ENCODE peak calls at places on chromosomes 12 and 14, in nine cellular contexts. U is fibroblast of mammary gland, A is nephron progenitor cell, R is endothelial cell, W is lower lobe of right lung, M is AG09319, Z is IMR-90, S is bronchial epithelial cell, E is stomach. L is an unnamed sample.

GRCh38 chr14:64761441-64762043 is 57.3 kb downstream of the PLEKHG3 start:
- DNase-seq in U (peak; percentile 31), S (no peak), R (no peak), A (no peak), M (no peak), E (no peak), Z (peak; percentile 49), W (peak; percentile 35), L (no peak)

GRCh38 chr12:82765971-82766705 is 79.4 kb downstream of the TMTC2 start:
- DNase-seq in W (no peak), Z (no peak), R (no peak), M (no peak), U (no peak), E (no peak), S (no peak), A (no peak), L (no peak)

GRCh38 chr12:13390381-13390856 is 193.9 kb downstream of the EMP1 start:
- DNase-seq in W (peak; percentile 91), E (peak; percentile 98), M (peak; percentile 65), U (peak; percentile 83), Z (peak; percentile 1), A (no peak), R (no peak), S (peak; percentile 91), L (no peak)

GRCh38 chr12:39905152-39905551 is 200.7 kb downstream of the SLC2A13 start:
- DNase-seq in M (peak; percentile 47), A (no peak), E (no peak), Z (peak; percentile 22), R (no peak), S (no peak), U (peak; percentile 86), W (no peak), L (no peak)

GRCh38 chr12:51887476-51888315 is at the start of gene ANKRD33:
- DNase-seq in M (no peak), Z (no peak), A (peak; percentile 82), W (no peak), S (peak; percentile 9), E (peak; percentile 54), U (peak; percentile 40), R (peak; percentile 69), L (no peak)

GRCh38 chr12:94575645-94576393 is 74.5 kb downstream of the TMCC3 start:
- DNase-seq in Z (no peak), M (no peak), S (no peak), U (no peak), E (no peak), W (no peak), A (no peak), R (no peak), L (no peak)

GRCh38 chr12:118064608-118065007 is 3.6 kb upstream of the WSB2 start:
- DNase-seq in W (no peak), A (no peak), S (no peak), E (no peak), U (no peak), M (no peak), R (peak; percentile 27), Z (no peak), L (no peak)

GRCh38 chr12:114916531-114916930 is 232.6 kb upstream of the TBX3 start:
- DNase-seq in M (no peak), Z (no peak), E (no peak), U (peak; percentile 71), A (no peak), S (no peak), W (no peak), R (no peak), L (no peak)

GRCh38 chr12:69897744-69898143 is 72.7 kb downstream of the MYRFL start:
- DNase-seq in R (no peak), A (no peak), Z (peak; percentile 88), U (peak; percentile 91), W (no peak), E (no peak), M (peak; percentile 49), S (peak; percentile 77), L (no peak)

GRCh38 chr14:55389330-55389729 is 22.3 kb downstream of the ATG14 start:
- DNase-seq in E (no peak), W (no peak), M (peak; percentile 19), S (no peak), Z (peak; percentile 94), A (no peak), U (peak; percentile 86), R (no peak), L (no peak)

GRCh38 chr14:105290598-105291356 is 10.0 kb downstream of the BRF1 start:
- DNase-seq in W (no peak), U (no peak), E (no peak), S (no peak), R (no peak), M (no peak), A (no peak), Z (no peak), L (no peak)
- TF ChIP-seq CTCF in W (no peak), U (no peak), E (no peak), S (no peak), R (no peak), M (no peak), A (no peak), Z (no peak), L (no peak)

DNA sequence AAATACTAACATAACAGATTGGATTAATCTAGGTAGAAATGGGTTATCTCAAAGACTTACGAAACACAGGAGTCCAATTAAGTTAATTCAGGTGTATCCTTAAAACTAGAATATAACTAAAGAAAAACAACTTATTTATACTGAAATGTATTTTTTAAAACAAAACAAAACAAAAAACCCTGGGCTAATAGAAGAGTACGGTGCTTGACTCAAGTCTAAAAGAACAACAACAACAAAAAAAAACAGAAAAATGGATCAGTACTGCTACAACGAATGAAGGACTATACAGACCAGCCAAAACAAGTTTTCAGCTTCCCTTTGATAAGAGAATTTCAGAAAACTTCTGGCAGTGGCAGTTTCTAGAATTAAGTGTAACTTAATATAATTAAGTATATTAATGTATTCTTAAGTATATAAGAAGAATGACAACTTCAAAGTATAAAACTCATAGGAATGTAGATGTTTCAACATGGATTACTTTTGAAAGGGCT is 120.1 kb upstream of the EGLN3 start:
- DNase-seq in U (no peak), M (no peak), E (no peak), Z (no peak), W (no peak), R (no peak), A (no peak), S (no peak), L (no peak)
- TF ChIP-seq CTCF in U (no peak), M (no peak), E (no peak), Z (no peak), W (no peak), R (no peak), A (no peak), S (no peak), L (no peak)

GRCh38 chr12:81450920-81451739 is 308.0 kb downstream of the PPFIA2 start:
- DNase-seq in U (peak; percentile 78), Z (peak; percentile 54), W (no peak), A (peak; percentile 56), M (peak; percentile 28), E (no peak), S (peak; percentile 58), R (peak; percentile 65), L (no peak)
- TF ChIP-seq CTCF in U (peak; percentile 70), Z (peak; percentile 49), W (peak; percentile 57), A (peak; percentile 64), M (peak; percentile 65), E (peak; percentile 25), S (peak; percentile 58), R (peak; percentile 79), L (peak; percentile 31)

GRCh38 chr12:42804928-42805327 is 215.4 kb upstream of the PRICKLE1 start:
- DNase-seq in W (no peak), E (no peak), U (no peak), A (no peak), R (no peak), Z (no peak), S (peak; percentile 19), M (no peak), L (no peak)
- TF ChIP-seq CTCF in W (no peak), E (no peak), U (no peak), A (no peak), R (no peak), Z (no peak), S (peak; percentile 19), M (no peak), L (no peak)

GRCh38 chr14:63277784-63278183 is 41.0 kb downstream of the GPHB5 start:
- DNase-seq in R (no peak), A (no peak), U (no peak), W (no peak), Z (no peak), M (no peak), S (no peak), E (no peak), L (no peak)

GRCh38 chr14:63276016-63276415 is 42.7 kb downstream of the GPHB5 start:
- DNase-seq in U (no peak), Z (no peak), A (no peak), R (no peak), S (no peak), M (no peak), E (no peak), W (no peak), L (no peak)

GRCh38 chr14:63273717-63274673 is 44.7 kb downstream of the GPHB5 start:
- DNase-seq in M (no peak), S (no peak), W (no peak), A (no peak), U (peak; percentile 29), Z (no peak), R (no peak), E (no peak), L (no peak)

GRCh38 chr14:63275611-63276010 is 43.1 kb downstream of the GPHB5 start:
- DNase-seq in R (no peak), S (no peak), A (no peak), M (no peak), E (no peak), W (no peak), U (no peak), Z (no peak), L (no peak)

GRCh38 chr14:63276492-63277342 is 42.0 kb downstream of the GPHB5 start:
- DNase-seq in W (no peak), A (peak; percentile 16), M (peak; percentile 0), U (peak; percentile 64), Z (peak; percentile 64), S (peak; percentile 64), R (no peak), E (no peak), L (no peak)
- TF ChIP-seq CTCF in W (peak; percentile 78), A (peak; percentile 93), M (peak; percentile 73), U (peak; percentile 77), Z (peak; percentile 88), S (peak; percentile 62), R (peak; percentile 71), E (peak; percentile 66), L (peak; percentile 51)

DNA sequence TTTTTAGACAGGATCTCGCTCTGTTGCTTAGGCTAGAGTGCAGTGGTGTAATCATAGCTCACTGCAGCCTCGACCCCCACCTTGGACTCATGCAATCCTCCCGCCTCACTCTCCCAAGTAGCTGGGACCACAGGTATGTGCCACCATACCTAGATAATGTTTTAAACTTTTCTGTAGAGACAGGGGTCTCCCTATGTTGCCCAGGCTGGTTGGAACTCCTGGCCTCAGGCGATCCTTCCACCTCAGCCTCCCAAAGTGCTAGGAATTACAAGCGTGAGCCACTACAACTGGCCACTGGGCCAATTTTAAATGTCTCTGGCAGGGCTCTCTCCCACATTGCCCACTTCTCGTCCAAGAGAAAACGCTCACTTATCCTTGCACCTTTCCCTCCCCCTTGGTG is 66.5 kb upstream of the DACT1 start:
- DNase-seq in E (no peak), Z (no peak), R (no peak), A (no peak), S (no peak), U (no peak), W (no peak), M (no peak), L (no peak)
- TF ChIP-seq CTCF in E (no peak), Z (no peak), R (no peak), A (no peak), S (no peak), U (no peak), W (no peak), M (no peak), L (no peak)

L was measured in CD14-positive monocyte.